ENCODE peak calls at places on chromosomes 2 and 18, in five cellular contexts. One of them, this sample, is unnamed.

GRCh38 chr2:99984781-99985525 is 157.4 kb downstream of the AFF3 start:
- DNase-seq in stimulated activated CD4-positive, alpha-beta T cell treated with anti-CD3 and anti-CD28 coated beads, TNF-alpha, amount 100 ng/mL, for 24 hours: no peak
- DNase-seq in KBM-7: no peak
- DNase-seq in lung: no peak
- DNase-seq in germinal center: no peak
- DNase-seq in this sample: no peak

GRCh38 chr18:10169064-10169562 is 255.3 kb downstream of the VAPA start:
- DNase-seq in stimulated activated CD4-positive, alpha-beta T cell treated with anti-CD3 and anti-CD28 coated beads, TNF-alpha, amount 100 ng/mL, for 24 hours: no peak
- DNase-seq in KBM-7: no peak
- DNase-seq in lung: no peak
- DNase-seq in germinal center: no peak
- DNase-seq in this sample: no peak

GRCh38 chr18:75160315-75160714 is 48.6 kb downstream of the PTGR3 start:
- DNase-seq in stimulated activated CD4-positive, alpha-beta T cell treated with anti-CD3 and anti-CD28 coated beads, TNF-alpha, amount 100 ng/mL, for 24 hours: no peak
- DNase-seq in KBM-7: no peak
- DNase-seq in lung: no peak
- DNase-seq in germinal center: no peak
- DNase-seq in this sample: no peak

GRCh38 chr18:75159238-75159518 is 49.8 kb downstream of the PTGR3 start:
- DNase-seq in stimulated activated CD4-positive, alpha-beta T cell treated with anti-CD3 and anti-CD28 coated beads, TNF-alpha, amount 100 ng/mL, for 24 hours: no peak
- DNase-seq in KBM-7: no peak
- DNase-seq in lung: no peak
- DNase-seq in germinal center: no peak
- DNase-seq in this sample: no peak

GRCh38 chr2:236180831-236181453 is 12.8 kb upstream of the GBX2 start:
- DNase-seq in stimulated activated CD4-positive, alpha-beta T cell treated with anti-CD3 and anti-CD28 coated beads, TNF-alpha, amount 100 ng/mL, for 24 hours: no peak
- DNase-seq in KBM-7: peak; percentile 86
- DNase-seq in lung: no peak
- DNase-seq in germinal center: peak; percentile 48
- DNase-seq in this sample: no peak

GRCh38 chr2:134845719-134846118 is 7.3 kb downstream of the ACMSD start:
- DNase-seq in stimulated activated CD4-positive, alpha-beta T cell treated with anti-CD3 and anti-CD28 coated beads, TNF-alpha, amount 100 ng/mL, for 24 hours: no peak
- DNase-seq in KBM-7: no peak
- DNase-seq in lung: no peak
- DNase-seq in germinal center: no peak
- DNase-seq in this sample: no peak

GRCh38 chr2:202237787-202238233 is 587 bp downstream of the SUMO1 start:
- DNase-seq in stimulated activated CD4-positive, alpha-beta T cell treated with anti-CD3 and anti-CD28 coated beads, TNF-alpha, amount 100 ng/mL, for 24 hours: peak; percentile 1
- DNase-seq in KBM-7: peak; percentile 45
- DNase-seq in lung: peak; percentile 31
- DNase-seq in germinal center: peak; percentile 46
- DNase-seq in this sample: no peak

GRCh38 chr2:105840933-105841332 is 96.2 kb downstream of the NCK2 start:
- DNase-seq in stimulated activated CD4-positive, alpha-beta T cell treated with anti-CD3 and anti-CD28 coated beads, TNF-alpha, amount 100 ng/mL, for 24 hours: no peak
- DNase-seq in KBM-7: no peak
- DNase-seq in lung: no peak
- DNase-seq in germinal center: no peak
- DNase-seq in this sample: no peak

GRCh38 chr18:5175378-5175777 is 21.7 kb downstream of the AKAIN1 start:
- DNase-seq in stimulated activated CD4-positive, alpha-beta T cell treated with anti-CD3 and anti-CD28 coated beads, TNF-alpha, amount 100 ng/mL, for 24 hours: no peak
- DNase-seq in KBM-7: peak; percentile 18
- DNase-seq in lung: no peak
- DNase-seq in germinal center: peak; percentile 33
- DNase-seq in this sample: no peak

GRCh38 chr2:174697267-174697666 is 67.0 kb downstream of the CHRNA1 start:
- DNase-seq in stimulated activated CD4-positive, alpha-beta T cell treated with anti-CD3 and anti-CD28 coated beads, TNF-alpha, amount 100 ng/mL, for 24 hours: peak; percentile 35
- DNase-seq in KBM-7: peak; percentile 71
- DNase-seq in lung: peak; percentile 61
- DNase-seq in germinal center: peak; percentile 80
- DNase-seq in this sample: peak; percentile 70

GRCh38 chr2:126761981-126762878 is 106.3 kb downstream of the GYPC start:
- DNase-seq in stimulated activated CD4-positive, alpha-beta T cell treated with anti-CD3 and anti-CD28 coated beads, TNF-alpha, amount 100 ng/mL, for 24 hours: no peak
- DNase-seq in KBM-7: no peak
- DNase-seq in lung: no peak
- DNase-seq in germinal center: no peak
- DNase-seq in this sample: no peak

GRCh38 chr2:69306897-69307695 is 79.9 kb downstream of the GFPT1 start:
- DNase-seq in stimulated activated CD4-positive, alpha-beta T cell treated with anti-CD3 and anti-CD28 coated beads, TNF-alpha, amount 100 ng/mL, for 24 hours: peak; percentile 16
- DNase-seq in KBM-7: peak; percentile 89
- DNase-seq in lung: peak; percentile 80
- DNase-seq in germinal center: peak; percentile 86
- DNase-seq in this sample: peak; percentile 77